ENCODE peak calls at places on chromosomes 11 and 22, in five cellular contexts. X is PC-3, A is A549, Z is SK-N-SH, P is neural progenitor cell. U is an unnamed sample.

GRCh38 chr11:2975594-2975993 is 16.5 kb downstream of the NAP1L4 start:
- DNase-seq in P (peak; percentile 45), A (peak; percentile 51), Z (peak; percentile 44), X (peak; percentile 44), U (peak; percentile 39)

GRCh38 chr11:14259186-14259784 is 99.7 kb downstream of the RRAS2 start:
- DNase-seq in X (no peak), Z (no peak), P (no peak), A (no peak), U (no peak)

GRCh38 chr11:60119708-60120107 is 31.2 kb downstream of the MS4A2 start:
- DNase-seq in X (no peak), Z (no peak), P (no peak), A (no peak), U (no peak)

GRCh38 chr22:23816552-23816976 is 22.2 kb downstream of the DERL3 start:
- DNase-seq in X (no peak), P (no peak), A (no peak), Z (peak; percentile 30), U (no peak)

GRCh38 chr11:47099918-47100315 is 76.8 kb downstream of the ARFGAP2 start:
- DNase-seq in P (no peak), Z (no peak), A (no peak), X (no peak), U (no peak)

GRCh38 chr11:65315204-65315865 is 669 bp downstream of the CDC42EP2 start:
- DNase-seq in P (peak; percentile 95), Z (peak; percentile 94), X (peak; percentile 82), A (peak; percentile 74), U (peak; percentile 93)

GRCh38 chr22:22687638-22688500 is 43.5 kb downstream of the GGTLC2 start:
- DNase-seq in X (peak; percentile 57), A (no peak), P (peak; percentile 67), Z (peak; percentile 60), U (peak; percentile 76)

GRCh38 chr22:39446239-39446721 is 10.5 kb upstream of the MGAT3 start:
- DNase-seq in A (no peak), Z (no peak), P (peak; percentile 45), X (no peak), U (peak; percentile 66)

GRCh38 chr22:30857791-30858190 is 110.8 kb downstream of the MORC2 start:
- DNase-seq in P (no peak), A (no peak), X (no peak), Z (no peak), U (no peak)

GRCh38 chr11:3808846-3809623 is 675 bp downstream of the PGAP2 start:
- DNase-seq in Z (peak; percentile 68), A (peak; percentile 91), P (peak; percentile 27), X (peak; percentile 80), U (peak; percentile 80)

GRCh38 chr11:18548001-18548400 is 21.3 kb upstream of the TSG101 start:
- DNase-seq in P (no peak), Z (no peak), X (no peak), A (no peak), U (no peak)

GRCh38 chr11:123977731-123978347 is at the start of gene OR10S1:
- DNase-seq in X (no peak), A (no peak), P (no peak), Z (no peak), U (no peak)

GRCh38 chr11:62108971-62109391 is 14.8 kb upstream of the INCENP start:
- DNase-seq in P (no peak), X (peak; percentile 64), Z (no peak), A (no peak), U (no peak)

GRCh38 chr11:133118563-133119303 is 413.6 kb downstream of the OPCML start:
- DNase-seq in X (no peak), P (no peak), Z (no peak), A (no peak), U (no peak)

GRCh38 chr11:287821-288327 is 1.1 kb upstream of the PGGHG start:
- DNase-seq in Z (peak; percentile 56), X (no peak), P (peak; percentile 1), A (no peak), U (no peak)

GRCh38 chr11:91394718-91395414 is 829.8 kb upstream of the FAT3 start:
- DNase-seq in Z (peak; percentile 25), A (no peak), X (peak; percentile 81), P (no peak), U (peak; percentile 24)

GRCh38 chr22:47163481-47163875 is 401.0 kb downstream of the TBC1D22A start:
- DNase-seq in Z (no peak), P (no peak), X (no peak), A (no peak), U (no peak)

GRCh38 chr11:2902784-2903671 is 17.5 kb upstream of the CDKN1C start:
- DNase-seq in Z (no peak), P (peak; percentile 29), X (no peak), A (no peak), U (peak; percentile 82)

GRCh38 chr11:47980907-47981621 is 705 bp downstream of the PTPRJ start:
- DNase-seq in X (peak; percentile 39), A (peak; percentile 56), Z (peak; percentile 93), P (peak; percentile 88), U (peak; percentile 81)

GRCh38 chr22:17575681-17576080 is 12.4 kb downstream of the SLC25A18 start:
- DNase-seq in A (no peak), X (no peak), Z (no peak), P (no peak), U (no peak)

GRCh38 chr11:128521697-128522062 is 65.7 kb downstream of the ETS1 start:
- DNase-seq in X (no peak), A (no peak), Z (peak; percentile 51), P (peak; percentile 36), U (no peak)

GRCh38 chr22:25078591-25078990 is 121.1 kb upstream of the CRYBB3 start:
- DNase-seq in P (no peak), A (no peak), X (no peak), Z (no peak), U (no peak)

GRCh38 chr22:25080855-25081254 is 118.8 kb upstream of the CRYBB3 start:
- DNase-seq in P (no peak), X (no peak), A (no peak), Z (no peak), U (no peak)

GRCh38 chr22:25082096-25082495 is 117.6 kb upstream of the CRYBB3 start:
- DNase-seq in P (no peak), A (no peak), X (no peak), Z (no peak), U (no peak)

GRCh38 chr22:25083414-25084166 is 116.1 kb upstream of the CRYBB3 start:
- DNase-seq in A (no peak), X (no peak), Z (peak; percentile 30), P (peak; percentile 68), U (peak; percentile 38)

GRCh38 chr22:25081409-25081824 is 118.2 kb upstream of the CRYBB3 start:
- DNase-seq in P (peak; percentile 58), A (peak; percentile 49), X (peak; percentile 33), Z (peak; percentile 58), U (peak; percentile 64)
- H3K4me2 ChIP-seq in P (no peak overlapping the region), A (no peak overlapping the region), X (no peak overlapping the region), Z (no peak overlapping the region), U (no peak overlapping the region)

GRCh38 chr11:114255289-114255688 is 40.9 kb upstream of the NNMT start:
- DNase-seq in X (no peak), Z (no peak), A (no peak), P (no peak), U (no peak)

GRCh38 chr11:114254571-114255146 is 41.5 kb upstream of the NNMT start:
- DNase-seq in Z (no peak), A (no peak), P (no peak), X (no peak), U (no peak)

GRCh38 chr11:114251797-114252327 is 44.3 kb upstream of the NNMT start:
- DNase-seq in Z (peak; percentile 43), P (peak; percentile 41), A (no peak), X (no peak), U (no peak)

GRCh38 chr11:114256176-114256897 is 39.9 kb upstream of the NNMT start:
- DNase-seq in P (peak; percentile 58), Z (no peak), X (no peak), A (no peak), U (no peak)

GRCh38 chr11:114253771-114254170 is 42.4 kb upstream of the NNMT start:
- DNase-seq in P (no peak), A (no peak), X (no peak), Z (peak; percentile 21), U (no peak)
- H3K4me2 ChIP-seq in P (no peak overlapping the region), A (no peak overlapping the region), X (no peak overlapping the region), Z (no peak overlapping the region), U (no peak overlapping the region)

GRCh38 chr11:10323793-10324170 is 18.9 kb downstream of the ADM start:
- DNase-seq in A (no peak), X (peak; percentile 56), Z (no peak), P (no peak), U (no peak)
- H3K4me2 ChIP-seq in A (peak overlapping the region; percentile 75), X (peak overlapping the region; percentile 17), Z (peak overlapping the region; percentile 38), P (no peak overlapping the region), U (no peak overlapping the region)

DNA sequence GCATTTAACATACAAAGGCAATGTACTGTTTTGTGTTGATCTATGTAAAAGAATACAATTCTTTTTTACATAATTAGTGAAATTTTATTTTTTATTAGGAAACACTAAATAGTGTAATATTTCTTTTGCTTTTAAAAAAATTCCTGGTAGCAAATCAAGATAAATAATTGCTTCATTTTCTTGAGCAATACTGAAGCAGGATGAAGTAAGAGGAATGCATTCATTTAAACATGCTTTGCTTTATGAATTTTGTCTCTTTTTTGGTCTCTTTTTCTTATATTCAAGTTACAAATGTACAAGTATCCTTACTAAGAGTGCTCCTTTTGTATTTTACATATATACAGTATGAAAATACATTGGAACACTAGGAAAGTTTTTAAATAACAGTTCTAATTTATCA is 144.4 kb upstream of the TEAD1 start:
- DNase-seq in X (no peak), Z (no peak), P (no peak), A (no peak), U (no peak)
- H3K4me2 ChIP-seq in X (no peak overlapping the region), Z (no peak overlapping the region), P (no peak overlapping the region), A (no peak overlapping the region), U (no peak overlapping the region)

DNA sequence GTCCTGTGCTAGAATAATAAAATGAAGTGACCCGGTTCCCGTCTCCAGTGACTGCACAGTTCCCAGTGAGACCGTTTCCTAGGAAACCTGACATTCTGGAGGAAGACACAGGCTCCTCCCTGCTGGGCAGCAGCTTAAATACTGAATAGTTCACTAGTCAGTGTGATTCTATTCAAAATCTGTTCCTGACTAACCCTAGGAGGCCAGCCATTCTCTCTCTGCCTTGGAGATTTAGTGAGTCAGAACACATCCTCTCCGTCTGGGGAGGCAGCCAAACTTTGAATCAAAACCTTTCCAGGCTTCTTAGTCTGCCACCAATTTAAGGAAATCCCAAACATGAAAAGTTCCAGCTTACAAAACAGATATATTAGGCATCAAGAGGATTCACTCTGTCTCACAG is 11.2 kb downstream of the TRIM66 start:
- DNase-seq in Z (peak; percentile 32), A (no peak), P (peak; percentile 97), X (peak; percentile 80), U (peak; percentile 52)
- H3K4me2 ChIP-seq in Z (peak overlapping the region; percentile 70), A (peak overlapping the region; percentile 45), P (peak overlapping the region; percentile 78), X (peak overlapping the region; percentile 32), U (no peak overlapping the region)

DNA sequence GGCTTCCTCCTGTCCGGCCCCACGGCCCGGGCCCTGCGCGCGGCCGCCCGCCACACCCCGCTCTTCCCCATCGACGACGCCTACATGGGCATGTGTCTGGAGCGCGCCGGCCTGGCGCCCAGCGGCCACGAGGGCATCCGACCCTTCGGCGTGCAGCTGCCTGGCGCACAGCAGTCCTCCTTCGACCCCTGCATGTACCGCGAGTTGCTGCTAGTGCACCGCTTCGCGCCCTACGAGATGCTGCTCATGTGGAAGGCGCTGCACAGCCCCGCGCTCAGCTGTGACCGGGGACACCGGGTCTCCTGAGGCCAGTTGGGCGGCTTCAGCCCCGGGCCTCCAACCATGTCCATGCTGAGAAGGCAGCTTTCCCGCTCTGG is 6.2 kb downstream of the B3GNT6 start:
- DNase-seq in X (no peak), Z (no peak), P (no peak), A (no peak), U (no peak)
- H3K4me2 ChIP-seq in X (no peak overlapping the region), Z (no peak overlapping the region), P (no peak overlapping the region), A (no peak overlapping the region), U (no peak overlapping the region)

GRCh38 chr11:76772100-76772782 is 10.9 kb upstream of the TSKU start:
- DNase-seq in Z (no peak), A (no peak), P (no peak), X (no peak), U (peak; percentile 65)
- H3K4me2 ChIP-seq in Z (no peak overlapping the region), A (peak overlapping the region; percentile 95), P (peak overlapping the region; percentile 12), X (no peak overlapping the region), U (no peak overlapping the region)